ENCODE peak calls at places on chromosomes 13 and 19, in five cellular contexts. B is NCI-H146, L is T1000, X is AG09309, I is H1. S is an unnamed sample.

GRCh38 chr13:48096670-48097069 is 1.8 kb upstream of the MED4 start:
- DNase-seq in B (no peak), I (no peak), X (no peak), L (no peak), S (no peak)

GRCh38 chr13:112184851-112185371 is 118.0 kb downstream of the SOX1 start:
- DNase-seq in I (no peak), X (no peak), B (no peak), L (no peak), S (no peak)

GRCh38 chr13:33446821-33447481 is 161.4 kb upstream of the STARD13 start:
- DNase-seq in L (no peak), I (no peak), X (peak), B (no peak), S (no peak)

GRCh38 chr13:111462221-111462764 is 141.9 kb downstream of the TEX29 start:
- DNase-seq in L (no peak), X (no peak), B (no peak), I (peak), S (no peak)

GRCh38 chr19:3880471-3881271 is at the start of gene ATCAY:
- DNase-seq in X (no peak), B (peak), L (no peak), I (peak), S (no peak)

GRCh38 chr13:95564948-95565347 is 12.4 kb downstream of the CLDN10 start:
- DNase-seq in X (peak), I (no peak), B (no peak), L (no peak), S (peak)

GRCh38 chr19:42831221-42832019 is 48.1 kb downstream of the PSG1 start:
- DNase-seq in I (no peak), B (no peak), X (no peak), L (no peak), S (no peak)

GRCh38 chr19:10227215-10227971 is 3.7 kb downstream of the S1PR2 start:
- DNase-seq in X (no peak), B (no peak), I (no peak), L (no peak), S (no peak)

GRCh38 chr13:26513931-26514330 is 43.6 kb upstream of the WASF3 start:
- DNase-seq in X (no peak), I (no peak), L (no peak), B (no peak), S (no peak)

GRCh38 chr13:66992183-66992582 is 238.0 kb downstream of the PCDH9 start:
- DNase-seq in B (no peak), I (no peak), X (no peak), L (no peak), S (peak)

GRCh38 chr19:18109731-18110671 is 12.4 kb downstream of the MAST3 start:
- DNase-seq in X (no peak), L (no peak), B (peak), I (peak), S (no peak)

GRCh38 chr19:48678201-48678600 is 5.4 kb upstream of the NTN5 start:
- DNase-seq in I (no peak), B (no peak), L (no peak), X (no peak), S (no peak)

GRCh38 chr13:73702419-73703071 is 431.7 kb downstream of the KLF12 start:
- DNase-seq in B (peak), L (no peak), X (no peak), I (no peak), S (no peak)

GRCh38 chr19:1276620-1277007 is 1.3 kb downstream of the FAM174C start:
- DNase-seq in X (no peak), I (no peak), B (peak), L (no peak), S (no peak)

GRCh38 chr13:97256343-97256783 is 34.2 kb downstream of the MBNL2 start:
- DNase-seq in X (peak), L (peak), I (no peak), B (no peak), S (no peak)

GRCh38 chr13:25668345-25668744 is 296.6 kb downstream of the ATP8A2 start:
- DNase-seq in I (no peak), B (no peak), X (no peak), L (no peak), S (no peak)

GRCh38 chr19:41064974-41065569 is 23.2 kb upstream of the CYP2A13 start:
- DNase-seq in B (no peak), X (no peak), I (no peak), L (no peak), S (no peak)

GRCh38 chr19:4120531-4120930 is 3.4 kb downstream of the MAP2K2 start:
- DNase-seq in L (no peak), I (no peak), B (no peak), X (no peak), S (no peak)